ENCODE peak calls at places on chromosome 2, in nine cellular contexts. One of them, this sample, is unnamed.

GRCh38 chr2:33583194-33583938 is 15.7 kb downstream of the FAM98A start:
- DNase-seq in cardiac muscle cell: peak
- DNase-seq in kidney epithelial cell: no peak
- DNase-seq in neuronal stem cell: peak
- DNase-seq in left ventricle myocardium inferior: no peak
- DNase-seq in CD4-positive, CD25-positive, alpha-beta regulatory T cell: no peak
- DNase-seq in ELF-1: no peak
- DNase-seq in psoas muscle: no peak
- DNase-seq in stimulated activated CD4-positive, alpha-beta T cell treated with anti-CD3 and anti-CD28 coated beads, Interleukin-1b, Interleukin-23, amount 100 ng/mL, for 4 hours: no peak
- DNase-seq in this sample: no peak

GRCh38 chr2:85089464-85090072 is 43.6 kb upstream of the TCF7L1 start:
- DNase-seq in cardiac muscle cell: no peak
- DNase-seq in kidney epithelial cell: no peak
- DNase-seq in neuronal stem cell: no peak
- DNase-seq in left ventricle myocardium inferior: no peak
- DNase-seq in CD4-positive, CD25-positive, alpha-beta regulatory T cell: no peak
- DNase-seq in ELF-1: no peak
- DNase-seq in psoas muscle: no peak
- DNase-seq in stimulated activated CD4-positive, alpha-beta T cell treated with anti-CD3 and anti-CD28 coated beads, Interleukin-1b, Interleukin-23, amount 100 ng/mL, for 4 hours: no peak
- DNase-seq in this sample: no peak

GRCh38 chr2:105052773-105053172 is 14.9 kb downstream of the MRPS9 start:
- DNase-seq in cardiac muscle cell: peak
- DNase-seq in kidney epithelial cell: no peak
- DNase-seq in neuronal stem cell: no peak
- DNase-seq in left ventricle myocardium inferior: peak
- DNase-seq in CD4-positive, CD25-positive, alpha-beta regulatory T cell: no peak
- DNase-seq in ELF-1: no peak
- DNase-seq in psoas muscle: no peak
- DNase-seq in stimulated activated CD4-positive, alpha-beta T cell treated with anti-CD3 and anti-CD28 coated beads, Interleukin-1b, Interleukin-23, amount 100 ng/mL, for 4 hours: no peak
- DNase-seq in this sample: no peak

GRCh38 chr2:175630319-175631246 is 371.5 kb downstream of the LNPK start:
- DNase-seq in cardiac muscle cell: no peak
- DNase-seq in kidney epithelial cell: no peak
- DNase-seq in neuronal stem cell: no peak
- DNase-seq in left ventricle myocardium inferior: no peak
- DNase-seq in CD4-positive, CD25-positive, alpha-beta regulatory T cell: no peak
- DNase-seq in ELF-1: no peak
- DNase-seq in psoas muscle: no peak
- DNase-seq in stimulated activated CD4-positive, alpha-beta T cell treated with anti-CD3 and anti-CD28 coated beads, Interleukin-1b, Interleukin-23, amount 100 ng/mL, for 4 hours: no peak
- DNase-seq in this sample: no peak

GRCh38 chr2:214481204-214481603 is 70.3 kb downstream of the VWC2L start:
- DNase-seq in cardiac muscle cell: peak
- DNase-seq in kidney epithelial cell: no peak
- DNase-seq in neuronal stem cell: peak
- DNase-seq in left ventricle myocardium inferior: no peak
- DNase-seq in CD4-positive, CD25-positive, alpha-beta regulatory T cell: no peak
- DNase-seq in ELF-1: no peak
- DNase-seq in psoas muscle: no peak
- DNase-seq in stimulated activated CD4-positive, alpha-beta T cell treated with anti-CD3 and anti-CD28 coated beads, Interleukin-1b, Interleukin-23, amount 100 ng/mL, for 4 hours: no peak
- DNase-seq in this sample: no peak

GRCh38 chr2:58194451-58194850 is 46.7 kb downstream of the FANCL start:
- DNase-seq in cardiac muscle cell: no peak
- DNase-seq in kidney epithelial cell: no peak
- DNase-seq in neuronal stem cell: no peak
- DNase-seq in left ventricle myocardium inferior: no peak
- DNase-seq in CD4-positive, CD25-positive, alpha-beta regulatory T cell: no peak
- DNase-seq in ELF-1: no peak
- DNase-seq in psoas muscle: no peak
- DNase-seq in stimulated activated CD4-positive, alpha-beta T cell treated with anti-CD3 and anti-CD28 coated beads, Interleukin-1b, Interleukin-23, amount 100 ng/mL, for 4 hours: no peak
- DNase-seq in this sample: no peak

GRCh38 chr2:188645982-188646381 is 328.2 kb upstream of the COL3A1 start:
- DNase-seq in cardiac muscle cell: peak
- DNase-seq in kidney epithelial cell: no peak
- DNase-seq in neuronal stem cell: no peak
- DNase-seq in left ventricle myocardium inferior: no peak
- DNase-seq in CD4-positive, CD25-positive, alpha-beta regulatory T cell: no peak
- DNase-seq in ELF-1: no peak
- DNase-seq in psoas muscle: no peak
- DNase-seq in stimulated activated CD4-positive, alpha-beta T cell treated with anti-CD3 and anti-CD28 coated beads, Interleukin-1b, Interleukin-23, amount 100 ng/mL, for 4 hours: no peak
- DNase-seq in this sample: no peak

GRCh38 chr2:53455094-53455493 is 312.5 kb upstream of the CHAC2 start:
- DNase-seq in cardiac muscle cell: no peak
- DNase-seq in kidney epithelial cell: no peak
- DNase-seq in neuronal stem cell: no peak
- DNase-seq in left ventricle myocardium inferior: no peak
- DNase-seq in CD4-positive, CD25-positive, alpha-beta regulatory T cell: no peak
- DNase-seq in ELF-1: peak
- DNase-seq in psoas muscle: no peak
- DNase-seq in stimulated activated CD4-positive, alpha-beta T cell treated with anti-CD3 and anti-CD28 coated beads, Interleukin-1b, Interleukin-23, amount 100 ng/mL, for 4 hours: no peak
- DNase-seq in this sample: no peak

GRCh38 chr2:203534486-203535077 is 519 bp downstream of the RAPH1 start:
- DNase-seq in cardiac muscle cell: peak
- DNase-seq in kidney epithelial cell: no peak
- DNase-seq in neuronal stem cell: no peak
- DNase-seq in left ventricle myocardium inferior: peak
- DNase-seq in CD4-positive, CD25-positive, alpha-beta regulatory T cell: peak
- DNase-seq in ELF-1: no peak
- DNase-seq in psoas muscle: no peak
- DNase-seq in stimulated activated CD4-positive, alpha-beta T cell treated with anti-CD3 and anti-CD28 coated beads, Interleukin-1b, Interleukin-23, amount 100 ng/mL, for 4 hours: peak
- DNase-seq in this sample: no peak

GRCh38 chr2:64402876-64403275 is 51.1 kb upstream of the LGALSL start:
- DNase-seq in cardiac muscle cell: peak
- DNase-seq in kidney epithelial cell: no peak
- DNase-seq in neuronal stem cell: no peak
- DNase-seq in left ventricle myocardium inferior: no peak
- DNase-seq in CD4-positive, CD25-positive, alpha-beta regulatory T cell: no peak
- DNase-seq in ELF-1: no peak
- DNase-seq in psoas muscle: no peak
- DNase-seq in stimulated activated CD4-positive, alpha-beta T cell treated with anti-CD3 and anti-CD28 coated beads, Interleukin-1b, Interleukin-23, amount 100 ng/mL, for 4 hours: no peak
- DNase-seq in this sample: no peak

GRCh38 chr2:3115301-3116042 is 262.1 kb downstream of the EIPR1 start:
- DNase-seq in cardiac muscle cell: no peak
- DNase-seq in kidney epithelial cell: no peak
- DNase-seq in neuronal stem cell: no peak
- DNase-seq in left ventricle myocardium inferior: no peak
- DNase-seq in CD4-positive, CD25-positive, alpha-beta regulatory T cell: no peak
- DNase-seq in ELF-1: no peak
- DNase-seq in psoas muscle: no peak
- DNase-seq in stimulated activated CD4-positive, alpha-beta T cell treated with anti-CD3 and anti-CD28 coated beads, Interleukin-1b, Interleukin-23, amount 100 ng/mL, for 4 hours: no peak
- DNase-seq in this sample: peak

GRCh38 chr2:218878941-218879761 is 1.5 kb upstream of the WNT10A start:
- DNase-seq in cardiac muscle cell: no peak
- DNase-seq in kidney epithelial cell: no peak
- DNase-seq in neuronal stem cell: no peak
- DNase-seq in left ventricle myocardium inferior: peak
- DNase-seq in CD4-positive, CD25-positive, alpha-beta regulatory T cell: no peak
- DNase-seq in ELF-1: peak
- DNase-seq in psoas muscle: no peak
- DNase-seq in stimulated activated CD4-positive, alpha-beta T cell treated with anti-CD3 and anti-CD28 coated beads, Interleukin-1b, Interleukin-23, amount 100 ng/mL, for 4 hours: no peak
- DNase-seq in this sample: no peak

This sample was measured in right atrium auricular region.